ENCODE peak calls at places on chromosomes 6 and 20, in four cellular contexts. X is activated CD4-positive, alpha-beta T cell treated with anti-CD3 and anti-CD28 coated beads for 36 hours; Y is NCI-H1436 treated with DMSO at 0.1 percent for 48 hours; V is osteoblast. K is an unnamed sample.

GRCh38 chr6:44316481-44316880 is 3.3 kb upstream of the AARS2 start:
- DNase-seq in X (no peak), Y (no peak), V (no peak), K (no peak)

GRCh38 chr6:92906385-92906784 is 513.0 kb downstream of the EPHA7 start:
- DNase-seq in X (no peak), Y (no peak), V (no peak), K (no peak)

GRCh38 chr6:36368921-36369880 is 18.3 kb downstream of the ETV7 start:
- DNase-seq in X (no peak), Y (no peak), V (peak; percentile 98), K (no peak)

GRCh38 chr6:159761873-159762680 is at the start of gene ACAT2:
- DNase-seq in X (peak; percentile 96), Y (peak; percentile 59), V (peak; percentile 99), K (peak; percentile 99)

GRCh38 chr20:47330933-47331708 is 25.4 kb downstream of the ZMYND8 start:
- DNase-seq in X (no peak), Y (no peak), V (peak; percentile 52), K (no peak)

GRCh38 chr6:162408805-162409535 is 318.6 kb downstream of the PRKN start:
- DNase-seq in X (no peak), Y (no peak), V (no peak), K (no peak)

GRCh38 chr6:138473144-138473543 is 26.1 kb downstream of the NHSL1 start:
- DNase-seq in X (no peak), Y (no peak), V (no peak), K (no peak)

GRCh38 chr6:166774292-166774691 is 147.2 kb upstream of the RPS6KA2 start:
- DNase-seq in X (no peak), Y (no peak), V (no peak), K (no peak)

GRCh38 chr20:17562804-17563305 is 7.0 kb upstream of the DSTN start:
- DNase-seq in X (no peak), Y (no peak), V (peak; percentile 77), K (no peak)

GRCh38 chr6:94196891-94197290 is 777.5 kb upstream of the EPHA7 start:
- DNase-seq in X (no peak), Y (no peak), V (no peak), K (no peak)

GRCh38 chr20:48924711-48925109 is 3.2 kb downstream of the ARFGEF2 start:
- DNase-seq in X (no peak), Y (no peak), V (no peak), K (no peak)

GRCh38 chr20:50930139-50931047 is 844 bp downstream of the ADNP start:
- DNase-seq in X (peak; percentile 51), Y (no peak), V (peak; percentile 61), K (no peak)

GRCh38 chr20:47950103-47950502 is 164.8 kb upstream of the SULF2 start:
- DNase-seq in X (no peak), Y (no peak), V (peak; percentile 81), K (peak; percentile 43)

GRCh38 chr6:31528307-31528777 is 420 bp upstream of the MCCD1 start:
- DNase-seq in X (no peak), Y (no peak), V (no peak), K (no peak)

GRCh38 chr6:379367-380181 is 12.0 kb upstream of the IRF4 start:
- DNase-seq in X (no peak), Y (no peak), V (no peak), K (no peak)

GRCh38 chr6:29723666-29724588 is 693 bp downstream of the HLA-F start:
- DNase-seq in X (peak; percentile 88), Y (no peak), V (peak; percentile 92), K (no peak)

GRCh38 chr6:26003102-26003694 is 40.6 kb downstream of the TRIM38 start:
- DNase-seq in X (peak; percentile 65), Y (no peak), V (peak; percentile 87), K (peak; percentile 61)

GRCh38 chr20:23245553-23246128 is 105.0 kb upstream of the NXT1 start:
- DNase-seq in X (peak; percentile 51), Y (no peak), V (no peak), K (peak; percentile 41)

GRCh38 chr6:107646176-107646575 is 156.3 kb downstream of the SOBP start:
- DNase-seq in X (no peak), Y (no peak), V (no peak), K (no peak)

GRCh38 chr20:58141496-58141895 is 87.0 kb downstream of the ANKRD60 start:
- DNase-seq in X (no peak), Y (no peak), V (no peak), K (peak; percentile 7)